ENCODE peak calls at places on chromosomes 6 and 20, in six cellular contexts. One of them, this sample, is unnamed.

GRCh38 chr20:1489764-1490436 is 1.3 kb downstream of the SIRPB2 start:
- DNase-seq in mesenchymal stem cell: no peak
- DNase-seq in neuronal stem cell: no peak
- DNase-seq in H1: no peak
- DNase-seq in H9: no peak
- DNase-seq in trophoblast cell: peak
- DNase-seq in this sample: no peak

GRCh38 chr6:163860194-163861081 is 445.9 kb downstream of the QKI start:
- DNase-seq in mesenchymal stem cell: peak
- DNase-seq in neuronal stem cell: no peak
- DNase-seq in H1: no peak
- DNase-seq in H9: no peak
- DNase-seq in trophoblast cell: no peak
- DNase-seq in this sample: peak

GRCh38 chr6:156427345-156427744 is 349.8 kb upstream of the ARID1B start:
- DNase-seq in mesenchymal stem cell: peak
- DNase-seq in neuronal stem cell: no peak
- DNase-seq in H1: no peak
- DNase-seq in H9: no peak
- DNase-seq in trophoblast cell: peak
- DNase-seq in this sample: peak

GRCh38 chr6:103184776-103185175 is 1674.9 kb downstream of the HACE1 start:
- DNase-seq in mesenchymal stem cell: no peak
- DNase-seq in neuronal stem cell: no peak
- DNase-seq in H1: no peak
- DNase-seq in H9: no peak
- DNase-seq in trophoblast cell: no peak
- DNase-seq in this sample: no peak

GRCh38 chr6:164911873-164912580 is 397.4 kb downstream of the C6orf118 start:
- DNase-seq in mesenchymal stem cell: no peak
- DNase-seq in neuronal stem cell: no peak
- DNase-seq in H1: no peak
- DNase-seq in H9: no peak
- DNase-seq in trophoblast cell: no peak
- DNase-seq in this sample: no peak

GRCh38 chr20:17849111-17849900 is 119.3 kb downstream of the SNX5 start:
- DNase-seq in mesenchymal stem cell: no peak
- DNase-seq in neuronal stem cell: no peak
- DNase-seq in H1: no peak
- DNase-seq in H9: no peak
- DNase-seq in trophoblast cell: no peak
- DNase-seq in this sample: no peak

GRCh38 chr6:152318278-152318677 is 318.9 kb downstream of the SYNE1 start:
- DNase-seq in mesenchymal stem cell: peak
- DNase-seq in neuronal stem cell: no peak
- DNase-seq in H1: no peak
- DNase-seq in H9: no peak
- DNase-seq in trophoblast cell: no peak
- DNase-seq in this sample: peak

GRCh38 chr6:14270925-14271791 is 153.6 kb downstream of the CD83 start:
- DNase-seq in mesenchymal stem cell: no peak
- DNase-seq in neuronal stem cell: no peak
- DNase-seq in H1: no peak
- DNase-seq in H9: no peak
- DNase-seq in trophoblast cell: peak
- DNase-seq in this sample: peak

GRCh38 chr6:112027942-112028674 is 25.8 kb upstream of the CCN6 start:
- DNase-seq in mesenchymal stem cell: peak
- DNase-seq in neuronal stem cell: no peak
- DNase-seq in H1: no peak
- DNase-seq in H9: no peak
- DNase-seq in trophoblast cell: no peak
- DNase-seq in this sample: no peak

GRCh38 chr6:34836008-34836407 is 44.1 kb downstream of the BLTP3A start:
- DNase-seq in mesenchymal stem cell: no peak
- DNase-seq in neuronal stem cell: no peak
- DNase-seq in H1: no peak
- DNase-seq in H9: no peak
- DNase-seq in trophoblast cell: no peak
- DNase-seq in this sample: no peak

GRCh38 chr20:46583411-46584214 is 33.2 kb upstream of the OCSTAMP start:
- DNase-seq in mesenchymal stem cell: no peak
- DNase-seq in neuronal stem cell: peak
- DNase-seq in H1: peak
- DNase-seq in H9: peak
- DNase-seq in trophoblast cell: no peak
- DNase-seq in this sample: no peak

GRCh38 chr6:113818528-113818927 is 38.6 kb upstream of the MARCKS start:
- DNase-seq in mesenchymal stem cell: peak
- DNase-seq in neuronal stem cell: no peak
- DNase-seq in H1: no peak
- DNase-seq in H9: no peak
- DNase-seq in trophoblast cell: no peak
- DNase-seq in this sample: peak

GRCh38 chr6:28907394-28907793 is 16.4 kb downstream of the TRIM27 start:
- DNase-seq in mesenchymal stem cell: peak
- DNase-seq in neuronal stem cell: no peak
- DNase-seq in H1: no peak
- DNase-seq in H9: no peak
- DNase-seq in trophoblast cell: peak
- DNase-seq in this sample: peak

GRCh38 chr6:167146977-167147376 is 10.8 kb downstream of the GPR31 start:
- DNase-seq in mesenchymal stem cell: no peak
- DNase-seq in neuronal stem cell: no peak
- DNase-seq in H1: peak
- DNase-seq in H9: peak
- DNase-seq in trophoblast cell: no peak
- DNase-seq in this sample: no peak

GRCh38 chr6:45704056-45704790 is 311.4 kb downstream of the CLIC5 start:
- DNase-seq in mesenchymal stem cell: no peak
- DNase-seq in neuronal stem cell: no peak
- DNase-seq in H1: no peak
- DNase-seq in H9: no peak
- DNase-seq in trophoblast cell: no peak
- DNase-seq in this sample: peak
- H2AFZ ChIP-seq in mesenchymal stem cell: no peak
- H2AFZ ChIP-seq in neuronal stem cell: peak
- H2AFZ ChIP-seq in H1: peak
- H2AFZ ChIP-seq in H9: no peak
- H2AFZ ChIP-seq in trophoblast cell: no peak
- H2AFZ ChIP-seq in this sample: peak

GRCh38 chr6:33079575-33079974 is 3.8 kb downstream of the HLA-DPB1 start:
- DNase-seq in mesenchymal stem cell: no peak
- DNase-seq in neuronal stem cell: no peak
- DNase-seq in H1: no peak
- DNase-seq in H9: no peak
- DNase-seq in trophoblast cell: no peak
- DNase-seq in this sample: no peak

GRCh38 chr6:33078919-33079521 is 3.2 kb downstream of the HLA-DPB1 start:
- DNase-seq in mesenchymal stem cell: no peak
- DNase-seq in neuronal stem cell: no peak
- DNase-seq in H1: no peak
- DNase-seq in H9: no peak
- DNase-seq in trophoblast cell: no peak
- DNase-seq in this sample: no peak

GRCh38 chr6:33080127-33081089 is 4.6 kb downstream of the HLA-DPB1 start:
- DNase-seq in mesenchymal stem cell: peak
- DNase-seq in neuronal stem cell: peak
- DNase-seq in H1: peak
- DNase-seq in H9: peak
- DNase-seq in trophoblast cell: no peak
- DNase-seq in this sample: peak

GRCh38 chr6:33082702-33083101 is 6.9 kb downstream of the HLA-DPB1 start:
- DNase-seq in mesenchymal stem cell: peak
- DNase-seq in neuronal stem cell: no peak
- DNase-seq in H1: no peak
- DNase-seq in H9: peak
- DNase-seq in trophoblast cell: peak
- DNase-seq in this sample: peak

DNA sequence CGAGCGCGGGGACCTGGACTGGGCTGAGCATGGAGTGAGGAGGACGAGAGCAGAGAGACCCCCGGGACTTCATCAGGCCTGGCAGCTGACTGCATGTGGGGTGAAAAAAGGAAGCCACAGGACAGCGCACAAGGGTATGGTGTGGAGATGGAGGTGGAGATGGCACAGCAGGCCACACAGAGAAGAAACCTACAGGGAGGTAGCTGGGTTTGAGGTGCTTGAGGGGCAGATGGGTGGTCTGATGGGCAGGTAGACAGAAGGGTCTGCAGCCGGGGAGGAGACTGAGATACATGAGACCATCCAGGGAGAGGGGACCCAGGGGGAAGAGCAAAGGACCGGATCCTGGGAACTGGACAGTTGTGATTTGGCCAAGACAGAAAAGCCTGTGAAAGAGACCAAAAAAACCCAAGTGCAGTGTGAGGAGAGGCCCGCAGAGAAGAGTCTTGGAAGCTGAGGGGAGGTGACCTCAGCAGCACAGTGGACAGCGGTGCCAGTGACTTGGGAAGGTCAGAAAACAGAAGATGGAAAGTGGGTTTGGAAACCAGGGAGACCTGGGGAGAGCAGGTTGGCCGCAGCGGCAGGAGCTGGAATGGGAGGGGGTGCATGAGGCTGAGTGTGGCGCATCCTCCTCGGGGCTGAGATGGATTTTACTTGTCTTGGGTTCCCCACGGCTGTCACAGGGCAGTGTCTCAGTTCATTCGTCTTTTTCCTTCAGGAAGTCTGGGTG is 5.5 kb downstream of the HLA-DPB1 start:
- DNase-seq in mesenchymal stem cell: no peak
- DNase-seq in neuronal stem cell: no peak
- DNase-seq in H1: no peak
- DNase-seq in H9: no peak
- DNase-seq in trophoblast cell: no peak
- DNase-seq in this sample: no peak
- H3K27ac ChIP-seq in mesenchymal stem cell: no peak
- H3K27ac ChIP-seq in neuronal stem cell: no peak
- H3K27ac ChIP-seq in H1: no peak
- H3K27ac ChIP-seq in H9: no peak
- H3K27ac ChIP-seq in trophoblast cell: no peak
- H3K27ac ChIP-seq in this sample: no peak

GRCh38 chr6:11367638-11368199 is 135.3 kb upstream of the NEDD9 start:
- DNase-seq in mesenchymal stem cell: no peak
- DNase-seq in neuronal stem cell: no peak
- DNase-seq in H1: no peak
- DNase-seq in H9: no peak
- DNase-seq in trophoblast cell: no peak
- DNase-seq in this sample: no peak
- H2BK120ac ChIP-seq in mesenchymal stem cell: no peak
- H2BK120ac ChIP-seq in neuronal stem cell: no peak
- H2BK120ac ChIP-seq in H1: no peak
- H2BK120ac ChIP-seq in H9: no peak
- H2BK120ac ChIP-seq in trophoblast cell: no peak
- H2BK120ac ChIP-seq in this sample: peak

GRCh38 chr6:32147401-32148132 is 4.2 kb downstream of the PRRT1 start:
- DNase-seq in mesenchymal stem cell: no peak
- DNase-seq in neuronal stem cell: no peak
- DNase-seq in H1: no peak
- DNase-seq in H9: no peak
- DNase-seq in trophoblast cell: no peak
- DNase-seq in this sample: no peak
- H2AFZ ChIP-seq in mesenchymal stem cell: no peak
- H2AFZ ChIP-seq in neuronal stem cell: no peak
- H2AFZ ChIP-seq in H1: no peak
- H2AFZ ChIP-seq in H9: no peak
- H2AFZ ChIP-seq in trophoblast cell: no peak
- H2AFZ ChIP-seq in this sample: no peak

DNA sequence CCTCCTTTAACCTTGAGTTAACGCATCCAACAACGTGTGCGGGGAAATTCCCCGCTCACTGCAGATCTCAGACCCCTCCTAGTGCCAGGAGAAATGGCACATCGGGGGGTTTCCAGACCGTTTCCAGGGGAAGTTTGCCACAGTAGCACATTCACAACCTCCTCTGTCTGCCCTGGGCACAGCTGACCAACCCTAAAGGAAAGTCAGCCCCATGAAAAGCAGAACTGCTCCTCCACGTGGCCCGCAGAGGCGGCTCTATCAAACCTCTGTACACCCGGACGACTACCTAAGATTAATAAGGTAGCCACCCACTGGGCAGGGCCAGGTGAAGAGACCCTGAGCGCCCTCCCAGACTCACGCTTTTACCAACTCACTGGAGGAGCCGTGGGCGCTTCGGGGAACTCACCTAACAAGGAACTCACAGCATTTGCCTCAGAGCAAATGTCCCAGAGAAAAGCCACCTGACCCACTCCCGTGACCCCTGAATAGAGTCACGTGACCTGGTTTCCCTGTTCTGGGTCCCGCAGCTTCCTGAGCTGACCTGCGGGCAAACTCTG is 93.1 kb downstream of the PRND start:
- DNase-seq in mesenchymal stem cell: no peak
- DNase-seq in neuronal stem cell: no peak
- DNase-seq in H1: no peak
- DNase-seq in H9: no peak
- DNase-seq in trophoblast cell: peak
- DNase-seq in this sample: no peak
- H3K27ac ChIP-seq in mesenchymal stem cell: no peak
- H3K27ac ChIP-seq in neuronal stem cell: no peak
- H3K27ac ChIP-seq in H1: no peak
- H3K27ac ChIP-seq in H9: no peak
- H3K27ac ChIP-seq in trophoblast cell: no peak
- H3K27ac ChIP-seq in this sample: no peak

GRCh38 chr6:160975111-160975510 is 16.5 kb upstream of the MAP3K4 start:
- DNase-seq in mesenchymal stem cell: no peak
- DNase-seq in neuronal stem cell: no peak
- DNase-seq in H1: no peak
- DNase-seq in H9: no peak
- DNase-seq in trophoblast cell: no peak
- DNase-seq in this sample: no peak

GRCh38 chr6:160973856-160974255 is 17.7 kb upstream of the MAP3K4 start:
- DNase-seq in mesenchymal stem cell: peak
- DNase-seq in neuronal stem cell: no peak
- DNase-seq in H1: no peak
- DNase-seq in H9: no peak
- DNase-seq in trophoblast cell: peak
- DNase-seq in this sample: peak

GRCh38 chr6:160972111-160972510 is 19.5 kb upstream of the MAP3K4 start:
- DNase-seq in mesenchymal stem cell: peak
- DNase-seq in neuronal stem cell: no peak
- DNase-seq in H1: no peak
- DNase-seq in H9: no peak
- DNase-seq in trophoblast cell: peak
- DNase-seq in this sample: peak

GRCh38 chr6:160973311-160973710 is 18.3 kb upstream of the MAP3K4 start:
- DNase-seq in mesenchymal stem cell: peak
- DNase-seq in neuronal stem cell: no peak
- DNase-seq in H1: no peak
- DNase-seq in H9: no peak
- DNase-seq in trophoblast cell: peak
- DNase-seq in this sample: peak

GRCh38 chr6:160974304-160974771 is 17.2 kb upstream of the MAP3K4 start:
- DNase-seq in mesenchymal stem cell: peak
- DNase-seq in neuronal stem cell: no peak
- DNase-seq in H1: no peak
- DNase-seq in H9: no peak
- DNase-seq in trophoblast cell: peak
- DNase-seq in this sample: peak
- H2BK120ac ChIP-seq in mesenchymal stem cell: no peak
- H2BK120ac ChIP-seq in neuronal stem cell: no peak
- H2BK120ac ChIP-seq in H1: no peak
- H2BK120ac ChIP-seq in H9: no peak
- H2BK120ac ChIP-seq in trophoblast cell: no peak
- H2BK120ac ChIP-seq in this sample: peak